ENCODE peak calls at places on chromosomes 12 and 14, in five cellular contexts. J is GM12892, N is A549, T is NB4, Z is testis. O is an unnamed sample.

GRCh38 chr14:34548472-34548981 is 9.0 kb upstream of the EAPP start:
- DNase-seq in J (no peak), T (no peak), Z (peak), N (no peak), O (no peak)

GRCh38 chr14:90061849-90062794 is at the start of gene KCNK13:
- DNase-seq in N (no peak), J (peak), Z (peak), T (peak), O (peak)

GRCh38 chr12:108004368-108004767 is 124.7 kb upstream of the WSCD2 start:
- DNase-seq in T (peak), J (no peak), N (no peak), Z (no peak), O (peak)

GRCh38 chr14:77498120-77498979 is at the start of gene ISM2:
- DNase-seq in J (peak), T (peak), N (peak), Z (peak), O (peak)

GRCh38 chr14:95828649-95829265 is 47.9 kb upstream of the TUNAR start:
- DNase-seq in J (no peak), N (no peak), Z (no peak), T (no peak), O (no peak)

GRCh38 chr12:114799574-114800487 is 115.9 kb upstream of the TBX3 start:
- DNase-seq in N (no peak), J (no peak), T (no peak), Z (peak), O (no peak)

GRCh38 chr14:103862393-103862782 is 15.0 kb upstream of the PPP1R13B start:
- DNase-seq in J (no peak), T (no peak), Z (no peak), N (no peak), O (no peak)

GRCh38 chr12:92059976-92060375 is 85.7 kb downstream of the BTG1 start:
- DNase-seq in J (no peak), Z (no peak), N (no peak), T (peak), O (no peak)

GRCh38 chr12:112116232-112117060 is 7.9 kb upstream of the NAA25 start:
- DNase-seq in T (peak), N (peak), J (no peak), Z (peak), O (peak)
- TF ChIP-seq POLR2A in T (peak), N (peak), J (no peak), Z (no peak), O (peak)

DNA sequence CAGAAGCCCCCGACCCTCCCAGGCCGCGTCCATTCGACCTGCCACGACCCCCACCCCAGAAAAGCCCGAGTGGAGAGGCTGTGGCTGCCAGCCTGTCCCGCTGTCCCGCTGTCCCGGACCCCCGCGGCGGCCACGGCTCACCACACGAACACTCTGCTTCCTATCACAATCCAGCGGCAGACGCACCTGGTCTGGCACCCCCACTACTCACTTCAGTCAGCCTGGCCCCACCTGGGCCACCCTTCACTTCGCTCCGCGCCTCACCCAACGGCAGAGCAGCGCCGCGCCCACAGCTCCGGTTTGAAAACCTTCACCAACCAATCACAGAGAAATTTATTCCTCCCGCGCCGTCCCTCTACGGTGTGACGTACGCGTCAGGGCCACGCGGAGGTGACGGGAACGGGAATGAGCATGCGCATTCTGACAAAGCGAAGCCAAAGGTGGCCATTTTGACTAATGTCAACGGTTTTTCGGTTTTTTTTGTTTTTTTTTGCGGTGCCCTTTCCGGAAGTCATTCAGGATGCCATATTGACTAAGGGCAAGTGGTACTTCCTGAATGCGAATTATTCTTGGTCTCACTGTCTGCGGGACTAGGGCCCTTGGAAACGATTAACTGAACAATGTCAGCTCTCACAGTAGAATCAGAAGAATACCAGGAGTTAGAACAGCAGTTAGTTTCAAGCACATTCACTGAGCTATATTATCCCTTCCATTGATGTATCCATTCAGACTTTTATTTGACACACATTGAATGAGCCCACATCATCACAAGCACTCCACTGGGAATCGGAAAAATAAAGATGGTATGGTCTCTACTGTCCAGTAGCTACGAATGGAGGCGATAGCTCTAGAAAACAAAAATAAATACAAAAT is at the start of gene RACGAP1:
- DNase-seq in N (peak), J (peak), Z (peak), T (peak), O (peak)
- TF ChIP-seq POLR2A in N (no peak), J (peak), Z (no peak), T (peak), O (peak)

GRCh38 chr12:67299526-67299925 is 30.4 kb downstream of the CAND1 start:
- DNase-seq in J (no peak), T (no peak), Z (no peak), N (no peak), O (no peak)
- TF ChIP-seq POLR2A in J (no peak), T (no peak), Z (no peak), N (no peak), O (no peak)

GRCh38 chr12:112937741-112938719 is at the start of gene OAS3:
- DNase-seq in N (peak), T (peak), J (peak), Z (peak), O (peak)

GRCh38 chr12:112936264-112936663 is 2.0 kb upstream of the OAS3 start:
- DNase-seq in N (no peak), Z (no peak), T (no peak), J (no peak), O (no peak)

GRCh38 chr12:112938751-112939150 is 477 bp downstream of the OAS3 start:
- DNase-seq in N (peak), J (no peak), T (no peak), Z (no peak), O (no peak)

GRCh38 chr12:112939761-112940357 is 1.6 kb downstream of the OAS3 start:
- DNase-seq in N (no peak), J (peak), T (peak), Z (no peak), O (no peak)

DNA sequence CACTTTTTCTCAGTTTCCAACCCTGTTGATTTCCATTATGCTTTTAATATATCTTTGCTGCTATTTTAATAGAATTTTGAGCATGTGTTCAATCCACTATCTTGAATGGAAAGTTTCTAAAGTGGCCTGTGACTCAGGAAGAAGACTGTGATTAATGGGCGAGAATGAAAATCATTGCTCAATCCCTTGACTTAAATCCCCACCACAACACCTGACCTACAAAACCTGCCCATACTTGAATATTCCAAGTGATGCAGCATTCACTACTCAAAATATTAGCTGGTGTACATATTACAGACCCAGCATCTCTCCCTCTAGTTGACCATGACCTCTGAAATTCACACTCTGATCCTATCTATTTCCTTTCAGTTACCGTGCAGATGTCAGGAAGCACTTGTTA is 1.3 kb upstream of the OAS3 start:
- DNase-seq in N (no peak), T (no peak), J (no peak), Z (no peak), O (no peak)
- TF ChIP-seq POLR2A in N (no peak), T (no peak), J (no peak), Z (no peak), O (no peak)

O was measured in erythroblast.